ENCODE peak calls at places on chromosomes 11 and 22, in five cellular contexts. S is AML-193, A is AG08396, E is cardiac septum, C is psoas muscle. P is an unnamed sample.

GRCh38 chr11:122861631-122862030 is 20.9 kb upstream of the JHY start:
- DNase-seq in S (no peak), A (no peak), E (no peak), C (no peak), P (no peak)

GRCh38 chr11:10328314-10329090 is 23.6 kb downstream of the ADM start:
- DNase-seq in S (peak), A (no peak), E (no peak), C (no peak), P (no peak)

GRCh38 chr22:30614879-30615278 is 7.9 kb downstream of the TCN2 start:
- DNase-seq in S (no peak), A (no peak), E (no peak), C (no peak), P (no peak)

GRCh38 chr11:34356576-34356917 is 1.3 kb downstream of the ABTB2 start:
- DNase-seq in S (no peak), A (no peak), E (peak), C (no peak), P (no peak)

GRCh38 chr11:108853864-108854263 is 189.0 kb downstream of the DDX10 start:
- DNase-seq in S (no peak), A (peak), E (no peak), C (no peak), P (no peak)

GRCh38 chr11:77589521-77590193 is at the start of gene AQP11:
- DNase-seq in S (peak), A (peak), E (peak), C (peak), P (peak)

GRCh38 chr11:115182282-115182952 is 321.8 kb downstream of the CADM1 start:
- DNase-seq in S (no peak), A (no peak), E (no peak), C (no peak), P (no peak)

GRCh38 chr22:47056776-47057470 is 294.5 kb downstream of the TBC1D22A start:
- DNase-seq in S (no peak), A (no peak), E (no peak), C (no peak), P (no peak)

GRCh38 chr11:98453378-98453777 is 567.4 kb upstream of the CNTN5 start:
- DNase-seq in S (no peak), A (no peak), E (no peak), C (no peak), P (no peak)

GRCh38 chr11:37595845-37596244 is 997.8 kb upstream of the RAG2 start:
- DNase-seq in S (no peak), A (no peak), E (no peak), C (no peak), P (no peak)

GRCh38 chr22:50536231-50536630 is 6.4 kb upstream of the TYMP start:
- DNase-seq in S (no peak), A (no peak), E (no peak), C (no peak), P (no peak)

GRCh38 chr11:113398669-113399430 is 11.3 kb downstream of the ANKK1 start:
- DNase-seq in S (no peak), A (no peak), E (peak), C (no peak), P (no peak)

GRCh38 chr11:123690490-123690889 is 36.1 kb upstream of the SCN3B start:
- DNase-seq in S (no peak), A (peak), E (no peak), C (no peak), P (no peak)

GRCh38 chr11:128688896-128689546 is 4.9 kb upstream of the FLI1 start:
- DNase-seq in S (no peak), A (no peak), E (no peak), C (no peak), P (no peak)